ENCODE peak calls at places on chromosomes 13 and 19, in five cellular contexts. E, F, G, U and A are unnamed samples.

GRCh38 chr19:48499352-48500090 is 12.1 kb downstream of the LMTK3 start:
- DNase-seq in E (no peak), F (no peak), G (no peak), U (peak), A (no peak)

GRCh38 chr19:36207605-36208252 is 6.7 kb downstream of the ZNF565 start:
- DNase-seq in E (no peak), F (no peak), G (no peak), U (no peak), A (no peak)

GRCh38 chr19:11489378-11489777 is 8.5 kb upstream of the ELAVL3 start:
- DNase-seq in E (no peak), F (no peak), G (no peak), U (no peak), A (no peak)

GRCh38 chr13:66446413-66446812 is 783.7 kb downstream of the PCDH9 start:
- DNase-seq in E (no peak), F (no peak), G (no peak), U (no peak), A (no peak)

GRCh38 chr19:30062331-30063183 is 120.5 kb downstream of the URI1 start:
- DNase-seq in E (no peak), F (no peak), G (no peak), U (no peak), A (no peak)

GRCh38 chr19:2282062-2282861 is at the start of gene PEAK3:
- DNase-seq in E (peak), F (no peak), G (no peak), U (peak), A (no peak)

GRCh38 chr13:72820898-72821279 is 39.0 kb downstream of the PIBF1 start:
- DNase-seq in E (no peak), F (no peak), G (no peak), U (no peak), A (no peak)

GRCh38 chr13:100063333-100063732 is 25.6 kb upstream of the PCCA start:
- DNase-seq in E (no peak), F (no peak), G (no peak), U (no peak), A (no peak)

GRCh38 chr13:113458218-113459065 is 5.2 kb upstream of the ADPRHL1 start:
- DNase-seq in E (no peak), F (no peak), G (peak), U (peak), A (no peak)

GRCh38 chr19:29988351-29988750 is 46.3 kb downstream of the URI1 start:
- DNase-seq in E (no peak), F (no peak), G (no peak), U (no peak), A (no peak)

GRCh38 chr19:15421726-15422260 is 3.0 kb upstream of the AKAP8L start:
- DNase-seq in E (no peak), F (no peak), G (no peak), U (no peak), A (no peak)

GRCh38 chr13:98742961-98743360 is 9.5 kb downstream of the SLC15A1 start:
- DNase-seq in E (no peak), F (no peak), G (no peak), U (no peak), A (no peak)

GRCh38 chr13:21478881-21479808 is 20.0 kb upstream of the ZDHHC20 start:
- DNase-seq in E (peak), F (peak), G (peak), U (peak), A (peak)

GRCh38 chr13:45715351-45715750 is 13.2 kb downstream of the CBY2 start:
- DNase-seq in E (no peak), F (no peak), G (no peak), U (no peak), A (no peak)

GRCh38 chr13:73417012-73417615 is 358.3 kb downstream of the KLF5 start:
- DNase-seq in E (no peak), F (no peak), G (peak), U (peak), A (peak)

GRCh38 chr13:103716689-103717088 is 650.5 kb upstream of the SLC10A2 start:
- DNase-seq in E (no peak), F (no peak), G (no peak), U (no peak), A (no peak)

GRCh38 chr19:35549174-35549788 is 3.9 kb downstream of the TMEM147 start:
- DNase-seq in E (no peak), F (peak), G (peak), U (peak), A (peak)